ENCODE peak calls at places on chromosome 14, in six cellular contexts. One of them, this sample, is unnamed.

GRCh38 chr14:83706555-83706954 is 1823.4 kb upstream of the FLRT2 start:
- DNase-seq in G401: no peak
- DNase-seq in HCT116: no peak
- DNase-seq in mammary epithelial cell: no peak
- DNase-seq in aorta: no peak
- DNase-seq in erythroblast: no peak
- DNase-seq in this sample: peak

GRCh38 chr14:92503756-92504491 is 9.7 kb upstream of the RIN3 start:
- DNase-seq in G401: no peak
- DNase-seq in HCT116: peak
- DNase-seq in mammary epithelial cell: peak
- DNase-seq in aorta: peak
- DNase-seq in erythroblast: no peak
- DNase-seq in this sample: no peak

GRCh38 chr14:89283327-89284060 is 133.5 kb downstream of the FOXN3 start:
- DNase-seq in G401: no peak
- DNase-seq in HCT116: no peak
- DNase-seq in mammary epithelial cell: no peak
- DNase-seq in aorta: no peak
- DNase-seq in erythroblast: no peak
- DNase-seq in this sample: no peak

GRCh38 chr14:103186894-103187586 is 63.8 kb downstream of the TNFAIP2 start:
- DNase-seq in G401: no peak
- DNase-seq in HCT116: no peak
- DNase-seq in mammary epithelial cell: no peak
- DNase-seq in aorta: no peak
- DNase-seq in erythroblast: no peak
- DNase-seq in this sample: peak

GRCh38 chr14:72565200-72565599 is 328.7 kb downstream of the DPF3 start:
- DNase-seq in G401: peak
- DNase-seq in HCT116: no peak
- DNase-seq in mammary epithelial cell: no peak
- DNase-seq in aorta: peak
- DNase-seq in erythroblast: no peak
- DNase-seq in this sample: no peak

GRCh38 chr14:38309522-38310262 is 53.8 kb upstream of the CLEC14A start:
- DNase-seq in G401: no peak
- DNase-seq in HCT116: no peak
- DNase-seq in mammary epithelial cell: no peak
- DNase-seq in aorta: no peak
- DNase-seq in erythroblast: no peak
- DNase-seq in this sample: no peak

GRCh38 chr14:34059037-34059924 is 108.4 kb upstream of the EGLN3 start:
- DNase-seq in G401: no peak
- DNase-seq in HCT116: no peak
- DNase-seq in mammary epithelial cell: no peak
- DNase-seq in aorta: no peak
- DNase-seq in erythroblast: peak
- DNase-seq in this sample: no peak

GRCh38 chr14:78092040-78092439 is 78.1 kb upstream of the NRXN3 start:
- DNase-seq in G401: no peak
- DNase-seq in HCT116: no peak
- DNase-seq in mammary epithelial cell: no peak
- DNase-seq in aorta: no peak
- DNase-seq in erythroblast: no peak
- DNase-seq in this sample: no peak

GRCh38 chr14:89678715-89679220 is 261.7 kb upstream of the FOXN3 start:
- DNase-seq in G401: no peak
- DNase-seq in HCT116: no peak
- DNase-seq in mammary epithelial cell: no peak
- DNase-seq in aorta: no peak
- DNase-seq in erythroblast: no peak
- DNase-seq in this sample: no peak

GRCh38 chr14:105436402-105436801 is 16.8 kb downstream of the MTA1 start:
- DNase-seq in G401: no peak
- DNase-seq in HCT116: no peak
- DNase-seq in mammary epithelial cell: no peak
- DNase-seq in aorta: no peak
- DNase-seq in erythroblast: no peak
- DNase-seq in this sample: no peak

GRCh38 chr14:58920230-58920629 is 268.2 kb upstream of the DAAM1 start:
- DNase-seq in G401: no peak
- DNase-seq in HCT116: no peak
- DNase-seq in mammary epithelial cell: no peak
- DNase-seq in aorta: no peak
- DNase-seq in erythroblast: no peak
- DNase-seq in this sample: no peak

GRCh38 chr14:60092516-60092915 is 793 bp downstream of the PCNX4 start:
- DNase-seq in G401: peak
- DNase-seq in HCT116: no peak
- DNase-seq in mammary epithelial cell: no peak
- DNase-seq in aorta: no peak
- DNase-seq in erythroblast: peak
- DNase-seq in this sample: no peak

GRCh38 chr14:40762685-40763084 is 844.0 kb upstream of the LRFN5 start:
- DNase-seq in G401: no peak
- DNase-seq in HCT116: no peak
- DNase-seq in mammary epithelial cell: no peak
- DNase-seq in aorta: no peak
- DNase-seq in erythroblast: no peak
- DNase-seq in this sample: no peak

GRCh38 chr14:59254146-59254910 is 65.9 kb downstream of the DAAM1 start:
- DNase-seq in G401: peak
- DNase-seq in HCT116: no peak
- DNase-seq in mammary epithelial cell: peak
- DNase-seq in aorta: peak
- DNase-seq in erythroblast: peak
- DNase-seq in this sample: no peak

GRCh38 chr14:63787995-63788946 is 60.4 kb upstream of the SGPP1 start:
- DNase-seq in G401: no peak
- DNase-seq in HCT116: no peak
- DNase-seq in mammary epithelial cell: no peak
- DNase-seq in aorta: no peak
- DNase-seq in erythroblast: no peak
- DNase-seq in this sample: peak

GRCh38 chr14:64234877-64235651 is 59.1 kb downstream of the ESR2 start:
- DNase-seq in G401: peak
- DNase-seq in HCT116: no peak
- DNase-seq in mammary epithelial cell: peak
- DNase-seq in aorta: no peak
- DNase-seq in erythroblast: no peak
- DNase-seq in this sample: no peak

GRCh38 chr14:63045234-63045611 is at the start of gene KCNH5:
- DNase-seq in G401: peak
- DNase-seq in HCT116: no peak
- DNase-seq in mammary epithelial cell: peak
- DNase-seq in aorta: no peak
- DNase-seq in erythroblast: peak
- DNase-seq in this sample: peak

GRCh38 chr14:65850429-65851145 is 438.1 kb downstream of the FUT8 start:
- DNase-seq in G401: peak
- DNase-seq in HCT116: no peak
- DNase-seq in mammary epithelial cell: no peak
- DNase-seq in aorta: no peak
- DNase-seq in erythroblast: no peak
- DNase-seq in this sample: no peak

This sample was measured in H7.